ENCODE peak calls at places on chromosomes 4 and X, in six cellular contexts. W is WTC11, H is endothelial cell of umbilical vein, E is H1, I is K562, C is A549. L is an unnamed sample.

GRCh38 chr4:20352172-20352431 is 100.4 kb downstream of the SLIT2 start:
- DNase-seq in H (no peak), E (no peak), C (no peak), W (no peak), I (no peak), L (no peak)

GRCh38 chr4:166128452-166128851 is 255.4 kb downstream of the TLL1 start:
- DNase-seq in W (no peak), C (no peak), I (no peak), H (peak; percentile 87), E (no peak), L (no peak)

GRCh38 chr4:55008166-55009056 is 117.0 kb downstream of the KDR start:
- DNase-seq in E (no peak), I (peak; percentile 66), W (peak; percentile 60), C (no peak), H (peak; percentile 94), L (no peak)

GRCh38 chr4:71609159-71609558 is 174.7 kb downstream of the GC start:
- DNase-seq in E (no peak), I (no peak), C (no peak), H (no peak), W (no peak), L (no peak)

GRCh38 chrX:29535212-29536162 is 679.9 kb upstream of the MAGEB2 start:
- DNase-seq in I (no peak), W (no peak), H (peak; percentile 55), E (no peak), C (peak; percentile 74), L (no peak)

GRCh38 chrX:34343001-34343400 is 210.9 kb upstream of the FAM47A start:
- DNase-seq in I (no peak), C (no peak), E (no peak), H (no peak), W (no peak), L (no peak)

GRCh38 chrX:27336466-27337091 is 126.6 kb downstream of the PPP4R3C start:
- DNase-seq in E (peak; percentile 3), W (peak; percentile 57), H (peak; percentile 16), I (peak; percentile 15), C (peak; percentile 23), L (peak; percentile 2)

GRCh38 chr4:185592845-185593488 is 57.7 kb upstream of the PDLIM3 start:
- DNase-seq in I (no peak), H (no peak), W (no peak), E (no peak), C (peak; percentile 7), L (no peak)

GRCh38 chr4:130210871-130211270 is 1114.9 kb downstream of the C4orf33 start:
- DNase-seq in C (peak; percentile 35), W (no peak), H (peak; percentile 56), E (no peak), I (no peak), L (no peak)

GRCh38 chrX:72312311-72312940 is 6.7 kb upstream of the CITED1 start:
- DNase-seq in W (no peak), C (no peak), H (no peak), I (no peak), E (no peak), L (no peak)

GRCh38 chrX:132483951-132484350 is 4.9 kb downstream of the MBNL3 start:
- DNase-seq in C (no peak), H (no peak), W (no peak), E (no peak), I (no peak), L (no peak)

GRCh38 chr4:138034871-138035270 is 207.3 kb downstream of the SLC7A11 start:
- DNase-seq in C (peak; percentile 40), E (no peak), W (no peak), H (peak; percentile 67), I (no peak), L (no peak)

DNA sequence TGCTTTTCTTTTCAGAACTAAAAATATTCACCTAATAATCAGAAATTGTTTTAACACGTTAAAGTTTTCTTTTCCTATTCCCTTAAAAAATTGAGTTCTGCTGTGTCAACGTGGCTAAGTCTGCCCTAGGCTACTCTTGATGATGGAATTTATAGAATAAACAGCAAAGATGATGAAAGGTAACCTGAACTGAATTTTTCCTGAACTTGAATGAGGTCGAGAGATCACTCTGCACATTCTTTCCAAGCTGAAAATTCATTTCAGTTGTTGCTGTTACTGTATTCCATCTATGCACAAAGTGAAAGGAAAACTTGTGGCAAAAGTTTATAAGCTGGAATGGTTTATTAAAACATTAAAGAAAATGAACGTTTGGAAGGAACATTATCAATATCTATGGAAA is 245.9 kb upstream of the GIMD1 start:
- DNase-seq in W (no peak), I (no peak), C (peak; percentile 1), E (no peak), H (peak; percentile 22), L (peak; percentile 5)
- TF ChIP-seq JUN in W (no peak), I (no peak), C (no peak), E (no peak), H (no peak), L (no peak)

GRCh38 chr4:96092151-96092705 is 252.3 kb downstream of the PDHA2 start:
- DNase-seq in E (no peak), H (no peak), C (no peak), W (no peak), I (no peak), L (no peak)
- TF ChIP-seq JUN in E (no peak), H (no peak), C (no peak), W (no peak), I (no peak), L (no peak)

DNA sequence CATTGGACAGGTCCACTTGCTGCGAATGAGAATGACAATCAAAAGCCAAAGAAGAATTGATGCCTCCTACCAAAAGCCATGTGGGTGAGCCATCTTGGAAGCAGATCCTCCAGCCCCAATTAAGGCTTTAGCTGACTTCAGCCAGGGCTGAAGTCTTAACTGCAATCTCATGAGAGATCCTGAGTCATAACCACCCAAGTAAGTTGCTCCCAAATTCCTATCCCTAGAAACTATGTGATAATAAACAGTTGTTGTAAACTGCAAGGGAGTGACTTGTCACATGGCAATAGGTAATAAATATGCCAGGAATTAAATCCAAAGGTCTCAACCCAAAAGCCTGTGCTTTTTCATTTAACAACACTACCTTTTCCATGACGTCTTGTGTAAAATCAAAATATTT is 154.3 kb upstream of the TBL1X start:
- DNase-seq in I (no peak), E (no peak), W (no peak), H (no peak), C (peak; percentile 6), L (no peak)
- TF ChIP-seq JUN in I (no peak), E (no peak), W (no peak), H (no peak), C (no peak), L (no peak)

GRCh38 chrX:131059231-131059630 is 1.1 kb downstream of the ARHGAP36 start:
- DNase-seq in W (no peak), C (no peak), I (no peak), H (no peak), E (no peak), L (no peak)
- TF ChIP-seq JUN in W (no peak), C (no peak), I (no peak), H (no peak), E (no peak), L (no peak)

GRCh38 chrX:38036471-38036870 is 30.1 kb downstream of the SYTL5 start:
- DNase-seq in E (no peak), H (no peak), I (no peak), W (no peak), C (no peak), L (no peak)
- TF ChIP-seq JUN in E (no peak), H (no peak), I (no peak), W (no peak), C (no peak), L (no peak)

DNA sequence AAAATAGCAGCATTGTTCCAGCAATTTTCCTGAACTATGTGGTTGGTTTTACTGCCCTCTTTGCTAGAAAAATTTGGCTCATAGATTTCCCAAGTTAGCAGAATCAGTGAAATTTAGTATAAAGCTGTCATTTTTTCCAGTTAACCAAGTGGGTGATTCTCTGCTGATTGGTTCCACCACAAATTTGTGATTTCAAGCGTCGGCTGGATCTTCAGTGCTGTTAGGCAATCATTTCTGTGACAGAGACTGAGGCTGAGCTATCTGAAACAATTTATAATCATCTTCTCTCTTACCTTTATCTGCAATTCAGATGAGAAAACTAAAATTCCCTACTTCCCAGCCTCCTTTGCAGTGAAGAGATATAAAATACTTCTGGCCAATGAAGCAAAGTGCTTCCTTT is 68.6 kb upstream of the OTUD4 start:
- DNase-seq in I (no peak), H (no peak), C (no peak), W (no peak), E (no peak), L (no peak)
- TF ChIP-seq JUN in I (no peak), H (no peak), C (no peak), W (no peak), E (no peak), L (no peak)

GRCh38 chr4:2791518-2792395 is 1.1 kb upstream of the SH3BP2 start:
- DNase-seq in H (no peak), E (no peak), C (no peak), W (no peak), I (no peak), L (no peak)
- TF ChIP-seq JUN in H (no peak), E (no peak), C (no peak), W (no peak), I (no peak), L (peak; percentile 21)

GRCh38 chr4:98963538-98964433 is 31.7 kb upstream of the METAP1 start:
- DNase-seq in H (no peak), C (no peak), I (no peak), E (no peak), W (no peak), L (no peak)

GRCh38 chr4:98955229-98955628 is 26.3 kb upstream of the EIF4E start:
- DNase-seq in E (no peak), C (no peak), I (no peak), W (no peak), H (no peak), L (no peak)

GRCh38 chr4:98958065-98958464 is 29.1 kb upstream of the EIF4E start:
- DNase-seq in C (no peak), W (no peak), I (no peak), H (no peak), E (no peak), L (no peak)

GRCh38 chr4:98961770-98962169 is 32.8 kb upstream of the EIF4E start:
- DNase-seq in H (no peak), W (no peak), C (no peak), I (no peak), E (no peak), L (no peak)

GRCh38 chr4:98959411-98959810 is 30.5 kb upstream of the EIF4E start:
- DNase-seq in I (no peak), H (no peak), W (no peak), E (no peak), C (no peak), L (no peak)
- TF ChIP-seq JUN in I (no peak), H (no peak), W (no peak), E (no peak), C (no peak), L (no peak)

L was measured in HepG2.